ENCODE peak calls at places on chromosomes 12 and 14, in eight cellular contexts. K, C, B, Y, Z, J, H and A are unnamed samples.
A peak's percentile ranks its signal among the peaks of the same experiment; 100 is the strongest.

GRCh38 chr14:101554991-101555668 is 6.2 kb upstream of the DIO3 start:
- DNase-seq in H (no peak), C (no peak), J (no peak), B (no peak), Y (no peak), K (no peak), Z (no peak), A (peak; percentile 35)

GRCh38 chr12:2273288-2273687 is 220.5 kb downstream of the CACNA1C start:
- DNase-seq in Y (no peak), J (no peak), K (no peak), C (no peak), B (no peak), Z (no peak), H (no peak), A (no peak)

GRCh38 chr12:109393437-109394345 is 46.0 kb downstream of the MYO1H start:
- DNase-seq in Y (peak; percentile 54), H (peak; percentile 43), C (peak; percentile 84), Z (no peak), J (no peak), B (no peak), K (no peak), A (peak; percentile 10)

GRCh38 chr12:120121766-120122293 is 5.3 kb upstream of the RAB35 start:
- DNase-seq in K (no peak), J (no peak), H (no peak), B (no peak), Y (no peak), Z (no peak), C (peak; percentile 70), A (no peak)

GRCh38 chr12:10705655-10706054 is 17.5 kb downstream of the YBX3 start:
- DNase-seq in Y (no peak), H (no peak), B (no peak), J (no peak), Z (no peak), C (no peak), K (no peak), A (no peak)

GRCh38 chr12:91413591-91413990 is 231.0 kb upstream of the DCN start:
- DNase-seq in C (no peak), H (no peak), J (no peak), B (no peak), Y (no peak), K (no peak), Z (no peak), A (no peak)

GRCh38 chr12:89354630-89354931 is 2.3 kb upstream of the DUSP6 start:
- DNase-seq in K (no peak), C (no peak), Y (no peak), B (no peak), Z (no peak), J (no peak), H (no peak), A (no peak)

GRCh38 chr12:110794623-110795280 is 52.0 kb upstream of the CCDC63 start:
- DNase-seq in J (no peak), H (peak; percentile 18), Z (no peak), Y (no peak), C (peak; percentile 32), K (peak; percentile 82), B (no peak), A (peak; percentile 14)

GRCh38 chr14:25049559-25050493 is at the start of gene STXBP6:
- DNase-seq in C (no peak), B (peak; percentile 52), J (no peak), Z (peak; percentile 65), K (peak; percentile 84), H (peak; percentile 39), Y (peak; percentile 71), A (peak; percentile 90)

GRCh38 chr14:25052385-25052784 is 2.4 kb upstream of the STXBP6 start:
- DNase-seq in Z (no peak), H (no peak), C (no peak), Y (no peak), K (no peak), J (no peak), B (no peak), A (no peak)

GRCh38 chr14:25048170-25049126 is 1.5 kb downstream of the STXBP6 start:
- DNase-seq in B (no peak), K (peak; percentile 45), C (no peak), H (peak; percentile 58), Y (no peak), J (no peak), Z (no peak), A (peak; percentile 72)

GRCh38 chr14:25049127-25049558 is 804 bp downstream of the STXBP6 start:
- DNase-seq in K (no peak), J (no peak), B (no peak), C (no peak), Z (no peak), H (no peak), Y (no peak), A (peak; percentile 68)

GRCh38 chr14:25050494-25051170 is 685 bp upstream of the STXBP6 start:
- DNase-seq in C (no peak), Y (peak; percentile 18), B (no peak), J (no peak), Z (no peak), K (no peak), H (no peak), A (no peak)
- H3K4me3 ChIP-seq in C (no peak overlapping the region), Y (peak overlapping the region; percentile 45), B (peak overlapping the region; percentile 50), J (no peak overlapping the region), Z (peak overlapping the region; percentile 71), K (peak overlapping the region; percentile 83), H (peak overlapping the region; percentile 34), A (peak overlapping the region; percentile 68)

DNA sequence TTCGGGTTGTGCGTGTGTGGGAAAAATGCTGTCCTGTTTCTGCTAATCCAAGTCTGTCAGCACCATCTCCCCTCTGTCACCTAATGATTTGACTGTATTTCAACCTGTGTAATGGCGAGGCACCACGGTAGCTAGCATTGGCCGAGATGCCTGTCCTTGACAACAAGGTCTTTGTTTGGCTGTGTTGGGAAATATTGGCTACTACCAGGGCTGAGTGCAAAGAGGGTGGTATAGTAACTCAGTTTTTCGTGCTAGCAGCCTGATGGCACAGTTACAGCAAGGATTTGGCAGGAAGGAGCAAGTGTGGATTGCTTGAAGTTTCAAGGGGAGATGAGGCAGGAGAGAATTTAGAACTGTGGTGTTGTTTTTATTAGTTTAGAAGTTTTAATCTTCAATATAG is 440.3 kb upstream of the RGS6 start:
- DNase-seq in B (no peak), K (no peak), J (no peak), Z (no peak), H (no peak), Y (no peak), C (no peak), A (no peak)
- H3K27ac ChIP-seq in B (no peak overlapping the region), K (no peak overlapping the region), J (no peak overlapping the region), Z (no peak overlapping the region), H (no peak overlapping the region), Y (no peak overlapping the region), C (no peak overlapping the region), A (no peak overlapping the region)

DNA sequence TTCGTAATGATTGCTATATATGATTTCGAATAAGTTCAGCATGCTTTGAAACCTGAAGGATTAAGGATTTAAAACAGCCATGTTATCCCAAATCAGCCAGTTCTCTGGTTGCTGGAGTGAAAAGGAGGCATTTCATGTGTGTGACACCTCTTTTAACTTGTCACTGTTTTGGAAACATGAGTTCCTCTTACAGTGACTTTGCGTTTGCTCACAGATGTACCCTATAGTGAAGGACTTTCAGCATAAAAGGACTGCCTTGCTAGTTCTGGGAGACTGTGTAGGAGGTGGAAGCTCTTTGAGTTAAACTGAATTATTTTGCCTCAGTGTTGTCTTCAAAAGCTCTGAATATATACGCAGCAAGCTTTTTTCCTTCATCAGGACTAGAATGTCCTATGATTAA is 7.6 kb downstream of the RNASE11 start:
- DNase-seq in J (no peak), Y (no peak), H (no peak), B (no peak), Z (no peak), K (no peak), C (no peak), A (no peak)
- H3K4me1 ChIP-seq in J (no peaks in the 10 kb centered on the region), Y (no peaks in the 10 kb centered on the region), H (no peaks in the 10 kb centered on the region), B (no peaks in the 10 kb centered on the region), Z (no peaks in the 10 kb centered on the region), K (no peaks in the 10 kb centered on the region), C (no peaks in the 10 kb centered on the region), A (no peaks in the 10 kb centered on the region)

DNA sequence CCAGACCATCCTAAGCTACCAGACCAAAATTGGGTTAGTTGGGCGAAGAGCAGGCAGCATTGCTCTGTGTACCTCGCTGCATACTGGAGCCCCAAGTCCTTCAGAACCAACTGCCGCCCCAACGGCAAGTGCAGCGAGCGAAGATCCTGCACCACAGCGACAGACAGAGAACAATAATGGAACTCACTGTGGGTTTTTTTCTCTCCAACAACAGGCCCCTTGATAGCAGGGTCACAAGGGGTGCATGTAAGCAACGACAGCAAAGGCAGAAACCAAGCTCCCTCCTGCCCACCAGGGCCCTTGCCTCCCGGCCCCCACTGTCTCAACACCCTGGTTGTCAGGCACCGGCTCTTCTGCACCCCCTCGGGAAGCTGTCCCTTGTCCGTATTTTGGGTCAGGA is 39.0 kb downstream of the RNF34 start:
- DNase-seq in J (no peak), C (no peak), H (no peak), K (no peak), B (no peak), Y (no peak), Z (no peak), A (no peak)
- H3K4me3 ChIP-seq in J (no peak overlapping the region), C (no peak overlapping the region), H (no peak overlapping the region), K (no peak overlapping the region), B (no peak overlapping the region), Y (no peak overlapping the region), Z (no peak overlapping the region), A (no peak overlapping the region)

GRCh38 chr12:93079976-93080375 is 150.9 kb upstream of the EEA1 start:
- DNase-seq in B (no peak), Z (no peak), Y (no peak), H (no peak), J (no peak), C (no peak), K (no peak), A (no peak)
- H3K27ac ChIP-seq in B (no peak overlapping the region), Z (no peak overlapping the region), Y (no peak overlapping the region), H (no peak overlapping the region), J (no peak overlapping the region), C (no peak overlapping the region), K (no peak overlapping the region), A (no peak overlapping the region)

GRCh38 chr12:59182660-59183455 is 262.6 kb upstream of the LRIG3 start:
- DNase-seq in Z (no peak), H (no peak), B (no peak), J (no peak), C (no peak), K (no peak), Y (no peak), A (no peak)
- H3K4me1 ChIP-seq in Z (no peaks in the 10 kb centered on the region), H (no peaks in the 10 kb centered on the region), B (no peaks in the 10 kb centered on the region), J (no peaks in the 10 kb centered on the region), C (no peaks in the 10 kb centered on the region), K (no peaks in the 10 kb centered on the region), Y (no peaks in the 10 kb centered on the region), A (no peaks in the 10 kb centered on the region)

GRCh38 chr12:113063396-113064350 is 7.1 kb downstream of the DTX1 start:
- DNase-seq in B (no peak), K (no peak), J (no peak), Z (no peak), C (peak; percentile 68), H (no peak), Y (no peak), A (no peak)

GRCh38 chr12:113066806-113067400 is 10.4 kb downstream of the DTX1 start:
- DNase-seq in Z (no peak), C (no peak), K (no peak), B (no peak), H (no peak), Y (no peak), J (no peak), A (no peak)

GRCh38 chr12:113064395-113065125 is 8.0 kb downstream of the DTX1 start:
- DNase-seq in H (no peak), K (no peak), Z (no peak), C (peak; percentile 88), Y (no peak), B (no peak), J (no peak), A (no peak)

GRCh38 chr12:113062502-113063395 is 6.2 kb downstream of the DTX1 start:
- DNase-seq in J (no peak), B (no peak), Z (no peak), Y (peak; percentile 24), K (no peak), H (no peak), C (peak; percentile 96), A (no peak)

GRCh38 chr12:113065126-113066007 is 8.8 kb downstream of the DTX1 start:
- DNase-seq in B (no peak), J (no peak), K (no peak), H (no peak), C (peak; percentile 95), Z (no peak), Y (peak; percentile 52), A (peak; percentile 66)
- H3K4me3 ChIP-seq in B (no peak overlapping the region), J (no peak overlapping the region), K (no peak overlapping the region), H (no peak overlapping the region), C (peak overlapping the region; percentile 74), Z (no peak overlapping the region), Y (no peak overlapping the region), A (no peak overlapping the region)